ENCODE peak calls at places on chromosomes 13 and 19, in ten cellular contexts. P, G, O, D, N, H, J, Y, E and I are unnamed samples.
A peak's percentile ranks its signal among the peaks of the same experiment; 100 is the strongest.

GRCh38 chr13:21518617-21519144 is 59.6 kb upstream of the ZDHHC20 start:
- DNase-seq in P (no peak), G (no peak), O (no peak), D (no peak), N (no peak), H (no peak), J (no peak), Y (no peak), E (no peak), I (no peak)

GRCh38 chr13:79365981-79366380 is 40.1 kb downstream of the RBM26 start:
- DNase-seq in P (no peak), G (no peak), O (no peak), D (no peak), N (no peak), H (no peak), J (no peak), Y (no peak), E (no peak), I (no peak)

GRCh38 chr19:41705393-41706174 is 2.8 kb upstream of the CEACAM5 start:
- DNase-seq in P (no peak), G (no peak), O (no peak), D (peak; percentile 55), N (no peak), H (no peak), J (no peak), Y (no peak), E (peak; percentile 45), I (peak; percentile 76)

GRCh38 chr13:69681722-69682121 is 425.9 kb upstream of the ATXN8OS start:
- DNase-seq in P (no peak), G (no peak), O (no peak), D (no peak), N (no peak), H (no peak), J (no peak), Y (no peak), E (no peak), I (no peak)

GRCh38 chr13:31781064-31781463 is 41.7 kb downstream of the RXFP2 start:
- DNase-seq in P (no peak), G (no peak), O (no peak), D (no peak), N (no peak), H (no peak), J (no peak), Y (no peak), E (no peak), I (no peak)

GRCh38 chr13:98220188-98220765 is 43.2 kb upstream of the RNF113B start:
- DNase-seq in P (no peak), G (no peak), O (no peak), D (no peak), N (no peak), H (no peak), J (no peak), Y (no peak), E (peak; percentile 48), I (no peak)

GRCh38 chr13:69677343-69677742 is 430.3 kb upstream of the ATXN8OS start:
- DNase-seq in P (no peak), G (no peak), O (no peak), D (no peak), N (no peak), H (no peak), J (no peak), Y (no peak), E (no peak), I (no peak)

GRCh38 chr13:76522083-76522755 is 364.0 kb downstream of the KCTD12 start:
- DNase-seq in P (no peak), G (no peak), O (no peak), D (no peak), N (no peak), H (no peak), J (no peak), Y (no peak), E (no peak), I (no peak)

DNA sequence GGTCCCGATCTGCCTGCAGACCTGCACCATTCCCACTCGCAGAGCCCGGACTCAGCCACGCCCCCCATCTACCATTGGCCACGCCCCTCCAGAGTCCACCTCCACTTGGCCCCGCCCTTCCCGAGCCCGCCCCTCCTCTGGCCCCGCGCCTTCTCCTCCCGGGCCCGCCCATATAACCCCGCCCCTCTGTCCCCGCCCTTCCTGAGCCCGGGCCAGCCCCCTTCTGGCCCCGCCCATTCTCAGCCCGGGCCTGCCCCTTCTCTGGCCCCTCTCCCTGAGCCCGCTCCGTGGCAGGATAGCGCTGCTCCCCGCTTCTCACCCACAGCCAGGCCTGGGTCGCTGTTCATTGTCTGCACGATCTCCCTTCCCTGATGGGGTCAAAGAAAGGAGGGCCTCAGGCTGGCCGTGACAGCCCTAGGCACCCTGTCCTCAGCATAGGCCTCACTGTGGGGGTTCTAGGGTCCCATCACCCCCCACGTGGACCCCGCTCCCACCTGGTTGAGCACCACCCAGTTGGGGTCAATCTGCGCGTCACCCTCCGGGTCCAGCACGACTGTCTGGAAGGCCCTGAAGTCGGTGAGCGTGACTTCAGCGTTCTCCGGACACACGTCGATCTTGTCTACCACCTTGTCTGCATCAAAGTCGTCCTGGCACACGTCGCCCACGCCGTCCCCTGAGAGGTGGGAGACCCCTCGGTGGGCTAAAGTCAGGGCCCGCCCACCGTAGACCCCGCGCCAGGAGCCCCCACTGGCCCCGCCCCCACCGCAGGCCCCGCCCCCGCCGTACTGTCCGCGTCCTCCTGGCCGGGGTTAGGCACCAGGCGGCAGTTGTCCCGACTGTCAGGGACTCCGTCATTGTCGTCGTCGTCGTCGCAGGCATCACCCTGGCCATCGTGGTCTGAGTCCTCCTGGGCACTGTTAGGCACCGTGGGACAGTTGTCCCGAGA is 5.7 kb downstream of the COMP start:
- DNase-seq in P (peak; percentile 57), G (peak; percentile 55), O (peak; percentile 82), D (peak; percentile 88), N (peak; percentile 57), H (peak; percentile 60), J (peak; percentile 76), Y (no peak), E (peak; percentile 84), I (peak; percentile 95)
- TF ChIP-seq POLR2A in P (no peak), G (no peak), O (no peak), D (no peak), N (no peak), H (no peak), J (no peak), Y (no peak), E (no peak), I (no peak)

DNA sequence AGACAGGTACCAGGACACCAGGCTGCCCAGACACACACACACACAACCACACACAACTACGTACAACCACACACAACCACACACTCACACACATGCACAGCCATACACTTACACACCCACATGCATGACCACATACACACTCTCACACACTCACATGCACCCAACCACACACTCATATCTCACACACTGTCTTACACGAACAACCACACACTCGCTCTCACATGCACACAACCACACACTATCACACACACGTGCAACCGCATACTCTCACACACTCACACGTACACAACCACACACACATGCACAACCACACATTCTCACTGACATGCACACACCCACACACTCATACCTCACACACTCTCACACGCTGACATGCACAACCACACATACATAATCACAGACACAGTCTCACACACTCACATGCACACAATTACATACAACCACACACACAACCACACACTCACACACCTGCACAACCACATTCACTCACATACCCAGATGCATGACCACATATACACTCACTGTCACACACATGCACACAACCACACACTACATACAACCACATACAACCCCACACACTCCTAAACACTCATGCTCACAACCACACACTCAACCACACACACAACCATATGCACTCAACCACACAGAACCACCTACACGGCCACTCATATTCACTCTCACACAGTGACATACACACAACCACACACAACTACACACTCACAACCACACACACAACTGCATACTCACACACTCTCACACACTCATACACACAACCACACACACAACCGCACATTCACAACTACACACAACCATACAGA is 7.6 kb upstream of the SLC7A10 start:
- DNase-seq in P (no peak), G (no peak), O (no peak), D (no peak), N (no peak), H (no peak), J (no peak), Y (no peak), E (no peak), I (no peak)
- H3K4me3 ChIP-seq in P (no peak overlapping the region), G (no peak overlapping the region), O (no peak overlapping the region), D (no peak overlapping the region), N (no peak overlapping the region), H (no peak overlapping the region), J (no peak overlapping the region), Y (no peak overlapping the region), E (no peak overlapping the region), I (no peak overlapping the region)

DNA sequence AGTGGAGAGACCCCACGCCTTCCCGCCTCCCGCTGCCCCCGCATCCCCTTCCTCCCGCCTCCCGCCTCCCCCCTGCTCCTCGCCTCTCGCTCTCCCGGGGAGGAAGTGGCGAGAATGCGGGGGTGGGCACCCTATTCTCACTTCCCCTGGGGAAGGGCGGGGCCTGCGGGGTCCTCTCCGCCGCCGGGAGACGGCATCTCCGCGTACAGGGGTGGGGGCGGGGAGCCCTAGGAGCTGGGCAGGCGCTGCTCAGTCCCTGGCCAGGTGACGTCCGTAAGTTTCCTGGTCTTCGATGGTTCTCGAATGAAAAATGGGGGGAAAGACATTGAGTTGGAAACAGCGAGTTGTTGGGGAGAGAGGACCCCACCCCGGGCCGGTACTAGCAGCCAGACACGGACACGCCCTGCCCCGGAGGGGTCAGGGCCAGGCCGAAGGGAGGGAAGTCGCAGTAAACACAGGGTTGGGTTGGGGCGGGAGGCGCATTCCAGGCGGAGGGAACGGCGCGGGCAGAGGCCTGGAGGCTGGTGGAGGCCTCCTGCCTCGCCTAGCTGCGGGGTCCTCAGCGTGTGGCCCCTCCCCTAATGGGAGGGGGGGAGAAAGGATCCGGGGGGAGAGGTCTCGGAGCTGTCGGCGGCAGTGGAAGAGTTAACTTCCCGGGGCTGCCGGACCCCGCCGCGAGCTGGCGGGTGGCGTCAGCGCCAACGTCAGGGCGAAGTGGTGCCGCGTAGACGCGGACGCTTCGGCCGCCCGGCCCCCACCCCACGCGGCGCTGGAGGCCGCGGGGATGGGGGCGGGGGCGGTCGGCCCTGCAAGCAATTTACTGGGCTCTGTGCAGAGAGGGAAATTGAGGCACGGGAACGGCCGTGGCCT is 10.4 kb upstream of the JUND start:
- DNase-seq in P (peak; percentile 71), G (peak; percentile 97), O (peak; percentile 82), D (peak; percentile 90), N (peak; percentile 93), H (no peak), J (peak; percentile 96), Y (peak; percentile 52), E (peak; percentile 79), I (peak; percentile 97)
- TF ChIP-seq POLR2A in P (peak; percentile 68), G (peak; percentile 70), O (no peak), D (peak; percentile 88), N (peak; percentile 54), H (peak; percentile 2), J (peak; percentile 91), Y (peak; percentile 86), E (peak; percentile 80), I (no peak)

DNA sequence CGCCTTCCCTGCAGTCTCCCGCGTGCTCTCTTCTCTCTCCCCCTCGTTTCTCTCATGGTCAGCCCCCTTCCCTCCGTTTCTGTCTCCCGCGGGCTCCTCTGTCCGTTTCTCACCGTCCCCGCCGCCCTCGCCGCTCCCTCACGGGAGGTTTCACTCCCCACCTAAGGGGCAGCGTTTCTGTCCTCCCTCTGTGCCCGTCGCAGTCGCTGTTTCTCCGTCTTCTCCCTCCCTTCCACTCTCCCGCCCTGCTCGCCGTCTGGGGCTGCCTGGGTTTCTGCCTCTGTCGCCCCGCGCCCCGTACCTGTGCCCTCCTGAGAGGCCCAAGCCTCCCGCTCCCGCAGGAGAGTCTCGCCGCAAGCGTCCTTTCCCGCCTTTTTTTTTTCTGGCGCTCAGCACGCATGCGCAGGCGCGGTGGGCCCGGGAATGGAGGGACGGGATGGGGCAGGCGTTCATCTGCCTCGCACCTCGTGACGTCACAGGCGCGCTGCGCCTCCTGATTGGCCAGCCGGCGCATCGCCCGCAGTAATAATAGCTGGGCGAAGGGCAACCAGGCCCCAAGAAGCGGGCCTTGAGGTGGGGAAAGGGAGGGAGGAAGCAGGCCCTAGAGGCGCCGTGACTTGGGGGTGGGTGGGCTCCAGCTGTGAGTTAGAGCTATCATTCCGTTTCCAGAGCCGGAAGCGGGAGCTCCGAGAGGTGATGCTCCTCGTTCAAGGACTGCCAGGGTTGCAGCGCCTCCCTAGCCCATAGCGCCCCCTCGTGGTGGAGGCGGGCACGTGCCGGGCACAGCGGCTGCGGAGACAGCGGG is 15.4 kb downstream of the SSC5D start:
- DNase-seq in P (peak; percentile 89), G (peak; percentile 95), O (peak; percentile 96), D (peak; percentile 92), N (peak; percentile 93), H (peak; percentile 89), J (peak; percentile 91), Y (peak; percentile 54), E (peak; percentile 95), I (peak; percentile 86)
- H3K4me3 ChIP-seq in P (peak overlapping the region; percentile 48), G (peak overlapping the region; percentile 57), O (peak overlapping the region; percentile 46), D (no peak overlapping the region), N (peak overlapping the region; percentile 55), H (no peak overlapping the region), J (peak overlapping the region; percentile 29), Y (peak overlapping the region; percentile 43), E (no peak overlapping the region), I (no peak overlapping the region)